ENCODE peak calls at places on chromosomes 16 and 17, in five cellular contexts. F is retina; H is NCI-H2029; Q is H7; D is stimulated activated CD4-positive, alpha-beta T cell treated with anti-CD3 and anti-CD28 coated beads, Interleukin-1b, Interleukin-23, amount 100 ng/mL, for 4 hours. M is an unnamed sample.

GRCh38 chr17:8122923-8123694 is 797 bp downstream of the HES7 start:
- DNase-seq in F (peak), H (no peak), Q (peak), D (peak), M (no peak)

GRCh38 chr17:19486351-19487008 is 47.2 kb upstream of the SLC47A1 start:
- DNase-seq in F (no peak), H (no peak), Q (no peak), D (no peak), M (no peak)

GRCh38 chr17:48002208-48002919 is 31.5 kb downstream of the CDK5RAP3 start:
- DNase-seq in F (peak), H (no peak), Q (peak), D (no peak), M (no peak)

GRCh38 chr17:66466933-66467367 is 164.5 kb downstream of the PRKCA start:
- DNase-seq in F (no peak), H (no peak), Q (no peak), D (no peak), M (no peak)

GRCh38 chr16:75096730-75097129 is 19.9 kb downstream of the LDHD start:
- DNase-seq in F (no peak), H (no peak), Q (peak), D (no peak), M (peak)

GRCh38 chr16:10839271-10839661 is 20.7 kb upstream of the TVP23A start:
- DNase-seq in F (no peak), H (no peak), Q (peak), D (no peak), M (no peak)

GRCh38 chr16:73304008-73304814 is 256.3 kb upstream of the ZFHX3 start:
- DNase-seq in F (peak), H (no peak), Q (no peak), D (no peak), M (no peak)

GRCh38 chr16:85348065-85348840 is 236.0 kb upstream of the CIBAR2 start:
- DNase-seq in F (no peak), H (no peak), Q (no peak), D (no peak), M (no peak)

GRCh38 chr16:86791287-86792074 is 213.1 kb downstream of the FOXL1 start:
- DNase-seq in F (no peak), H (no peak), Q (no peak), D (no peak), M (no peak)

GRCh38 chr16:66569827-66570405 is 3.7 kb downstream of the CMTM1 start:
- DNase-seq in F (no peak), H (no peak), Q (no peak), D (no peak), M (no peak)

GRCh38 chr17:68346448-68346847 is 55.2 kb downstream of the ARSG start:
- DNase-seq in F (peak), H (no peak), Q (peak), D (peak), M (no peak)

GRCh38 chr16:67346328-67346727 is 19.7 kb downstream of the LRRC36 start:
- DNase-seq in F (no peak), H (no peak), Q (no peak), D (no peak), M (peak)

M was measured in LNCaP clone FGC.